ENCODE peak calls at places on chromosomes 12 and 14, in seven cellular contexts. J is GM12878; T is lower lobe of right lung; X is PC-9; I is Caco-2; O is CD4-positive, alpha-beta memory T cell; P is heart right ventricle. D is an unnamed sample.

GRCh38 chr14:79698218-79698617 is 513.1 kb downstream of the DIO2 start:
- DNase-seq in J (no peak), T (no peak), X (no peak), I (no peak), O (no peak), P (no peak), D (no peak)

GRCh38 chr14:95533822-95534221 is 1.0 kb upstream of the GLRX5 start:
- DNase-seq in J (no peak), T (no peak), X (no peak), I (no peak), O (no peak), P (no peak), D (peak; percentile 66)

GRCh38 chr12:127582074-127582473 is 684.9 kb upstream of the TMEM132C start:
- DNase-seq in J (no peak), T (no peak), X (no peak), I (no peak), O (no peak), P (no peak), D (no peak)

GRCh38 chr12:110117948-110118685 is 6.0 kb upstream of the IFT81 start:
- DNase-seq in J (no peak), T (no peak), X (no peak), I (peak; percentile 59), O (no peak), P (no peak), D (no peak)

GRCh38 chr12:108850854-108851573 is 6.4 kb downstream of the SSH1 start:
- DNase-seq in J (peak; percentile 79), T (peak; percentile 68), X (no peak), I (no peak), O (no peak), P (peak; percentile 62), D (peak; percentile 59)

GRCh38 chr14:92753250-92753649 is 4.8 kb upstream of the LGMN start:
- DNase-seq in J (no peak), T (no peak), X (no peak), I (no peak), O (no peak), P (no peak), D (no peak)

GRCh38 chr14:78007160-78007559 is 163.0 kb upstream of the NRXN3 start:
- DNase-seq in J (no peak), T (no peak), X (no peak), I (no peak), O (no peak), P (no peak), D (no peak)

GRCh38 chr12:20280515-20280914 is 87.8 kb upstream of the PDE3A start:
- DNase-seq in J (no peak), T (no peak), X (no peak), I (no peak), O (no peak), P (no peak), D (no peak)

GRCh38 chr14:73610692-73611091 is 1.6 kb upstream of the ACOT6 start:
- DNase-seq in J (no peak), T (no peak), X (peak; percentile 57), I (no peak), O (no peak), P (no peak), D (no peak)

GRCh38 chr12:26963413-26963812 is 25.1 kb downstream of the FGFR1OP2 start:
- DNase-seq in J (no peak), T (no peak), X (no peak), I (no peak), O (no peak), P (no peak), D (no peak)

GRCh38 chr12:65827827-65828231 is 3.5 kb downstream of the HMGA2 start:
- DNase-seq in J (no peak), T (no peak), X (no peak), I (no peak), O (no peak), P (no peak), D (no peak)

GRCh38 chr12:57173089-57173488 is 25.7 kb upstream of the LRP1-AS start:
- DNase-seq in J (no peak), T (no peak), X (no peak), I (peak; percentile 54), O (no peak), P (no peak), D (no peak)

GRCh38 chr12:55682087-55682796 is 25.5 kb downstream of the ITGA7 start:
- DNase-seq in J (no peak), T (no peak), X (no peak), I (no peak), O (no peak), P (no peak), D (no peak)

GRCh38 chr12:57242691-57243454 is 8.1 kb downstream of the STAC3 start:
- DNase-seq in J (no peak), T (no peak), X (peak; percentile 71), I (peak; percentile 84), O (peak; percentile 57), P (peak; percentile 66), D (peak; percentile 56)

GRCh38 chr12:82745062-82745461 is 58.4 kb downstream of the TMTC2 start:
- DNase-seq in J (no peak), T (no peak), X (no peak), I (no peak), O (no peak), P (no peak), D (no peak)

GRCh38 chr14:64423987-64424386 is 35.8 kb downstream of the MTHFD1 start:
- DNase-seq in J (no peak), T (no peak), X (no peak), I (no peak), O (no peak), P (no peak), D (no peak)

GRCh38 chr12:25824729-25825128 is 133.8 kb upstream of the RASSF8 start:
- DNase-seq in J (no peak), T (no peak), X (no peak), I (no peak), O (no peak), P (no peak), D (no peak)

GRCh38 chr12:52523825-52524224 is 3.6 kb upstream of the KRT5 start:
- DNase-seq in J (no peak), T (no peak), X (peak; percentile 78), I (no peak), O (no peak), P (no peak), D (no peak)

GRCh38 chr14:64572721-64573508 is 23.2 kb downstream of the PPP1R36 start:
- DNase-seq in J (no peak), T (no peak), X (no peak), I (no peak), O (no peak), P (no peak), D (no peak)

GRCh38 chr12:96861656-96862055 is 45.4 kb upstream of the NEDD1 start:
- DNase-seq in J (no peak), T (no peak), X (no peak), I (no peak), O (no peak), P (no peak), D (no peak)

GRCh38 chr14:32450919-32451675 is 122.0 kb downstream of the AKAP6 start:
- DNase-seq in J (no peak), T (no peak), X (no peak), I (no peak), O (no peak), P (no peak), D (no peak)

GRCh38 chr12:59742831-59743230 is 147.0 kb downstream of the SLC16A7 start:
- DNase-seq in J (no peak), T (no peak), X (no peak), I (no peak), O (no peak), P (no peak), D (no peak)

GRCh38 chr14:52641745-52642144 is 53.6 kb downstream of the ERO1A start:
- DNase-seq in J (no peak), T (no peak), X (no peak), I (no peak), O (no peak), P (no peak), D (no peak)
- H3K36me3 ChIP-seq in J (peaks cover 4% of the 10 kb centered on the region), T (peaks cover 57% of the 10 kb centered on the region), X (peaks cover 12% of the 10 kb centered on the region), I (peaks cover 3% of the 10 kb centered on the region), O (peaks cover 7% of the 10 kb centered on the region), P (peaks cover 72% of the 10 kb centered on the region), D (peaks cover 59% of the 10 kb centered on the region)

DNA sequence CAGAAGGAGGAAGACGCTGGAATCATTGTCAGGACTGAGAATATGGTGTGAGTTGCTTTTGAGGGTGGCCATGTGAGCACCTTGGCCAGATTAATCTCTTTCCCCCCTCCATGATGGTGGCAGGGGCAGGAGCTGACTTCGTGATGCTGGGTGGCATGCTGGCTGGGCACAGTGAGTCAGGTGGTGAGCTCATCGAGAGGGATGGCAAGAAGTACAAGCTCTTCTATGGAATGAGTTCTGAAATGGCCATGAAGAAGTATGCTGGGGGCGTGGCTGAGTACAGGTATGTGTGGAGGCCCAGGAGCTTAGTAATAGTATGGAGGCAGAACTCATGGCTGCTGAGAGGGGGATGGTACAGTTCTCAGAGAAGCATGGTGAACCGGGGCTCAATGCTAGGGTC is 4.3 kb downstream of the TINF2 start:
- DNase-seq in J (no peak), T (no peak), X (no peak), I (no peak), O (no peak), P (no peak), D (no peak)
- H3K36me3 ChIP-seq in J (peaks cover 11% of the 10 kb centered on the region), T (peaks cover 74% of the 10 kb centered on the region), X (no peaks in the 10 kb centered on the region), I (peaks cover 5% of the 10 kb centered on the region), O (peaks cover 68% of the 10 kb centered on the region), P (peaks cover 75% of the 10 kb centered on the region), D (peaks cover 27% of the 10 kb centered on the region)

DNA sequence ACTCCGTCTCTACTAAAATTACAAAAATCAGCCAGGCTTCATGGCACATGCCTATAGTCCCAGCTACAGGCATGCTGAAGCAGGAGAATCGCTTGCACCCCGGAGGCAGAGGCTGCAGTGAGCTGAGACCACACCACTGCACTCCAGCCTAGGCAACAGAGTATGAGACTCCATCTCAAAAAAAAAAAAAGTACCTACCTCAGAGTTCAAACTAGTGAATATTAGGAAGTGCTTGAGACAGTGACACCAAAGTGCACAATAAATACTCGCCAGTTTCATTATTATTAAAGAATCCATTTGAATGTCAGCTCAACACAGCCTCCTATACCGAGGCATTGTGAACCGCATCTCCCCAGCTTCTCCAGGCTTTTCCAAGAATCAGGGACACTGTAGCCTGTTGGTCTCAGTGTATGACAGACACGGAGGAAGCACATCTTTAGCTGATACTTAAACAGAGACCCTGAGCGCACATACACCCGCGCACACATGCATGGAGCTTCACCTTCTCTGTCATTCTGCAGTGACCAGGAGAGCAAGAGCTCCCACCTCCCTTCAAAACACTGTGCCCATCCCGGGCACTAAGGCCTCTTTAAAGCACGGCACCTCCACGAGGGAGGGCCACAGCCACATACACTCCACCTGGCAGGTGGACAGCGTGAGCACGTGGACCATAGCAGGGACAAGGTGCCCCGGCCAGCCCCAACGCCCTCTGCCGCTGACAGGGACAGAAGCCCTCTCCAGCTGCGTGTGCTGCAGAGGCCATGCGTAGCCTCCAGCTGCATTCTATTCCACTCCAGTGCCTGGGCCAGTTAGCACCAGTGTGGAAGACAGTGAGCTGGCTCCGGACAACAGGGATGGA is 5.2 kb downstream of the GAPDH start:
- DNase-seq in J (no peak), T (no peak), X (peak; percentile 43), I (no peak), O (no peak), P (peak; percentile 34), D (no peak)
- H3K36me3 ChIP-seq in J (peaks cover 24% of the 10 kb centered on the region), T (peaks cover 68% of the 10 kb centered on the region), X (peaks cover 35% of the 10 kb centered on the region), I (peaks cover 16% of the 10 kb centered on the region), O (peaks cover 25% of the 10 kb centered on the region), P (peaks cover 84% of the 10 kb centered on the region), D (peaks cover 67% of the 10 kb centered on the region)

DNA sequence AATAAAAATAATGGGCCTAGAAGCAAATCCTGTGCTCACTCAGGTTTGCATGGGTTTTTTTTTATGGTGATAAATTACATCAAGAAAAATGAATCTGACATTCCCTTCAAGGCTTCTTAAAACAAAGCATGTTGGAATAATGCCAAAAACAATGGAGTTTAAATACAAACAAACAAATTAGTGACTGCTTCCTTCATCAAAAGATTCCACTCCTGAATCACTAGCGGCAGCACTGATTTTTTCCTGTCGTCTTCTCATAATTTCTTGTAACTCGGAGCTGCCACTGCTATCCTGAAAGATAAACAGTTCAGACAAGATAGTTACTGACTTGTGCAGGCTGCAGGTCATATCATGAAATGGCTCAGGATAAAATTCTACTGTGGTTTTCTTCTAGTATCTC is 168.0 kb downstream of the EPS8 start:
- DNase-seq in J (no peak), T (no peak), X (no peak), I (no peak), O (no peak), P (no peak), D (no peak)
- H3K36me3 ChIP-seq in J (no peaks in the 10 kb centered on the region), T (peaks cover 24% of the 10 kb centered on the region), X (peaks cover 28% of the 10 kb centered on the region), I (no peaks in the 10 kb centered on the region), O (no peaks in the 10 kb centered on the region), P (peaks cover 66% of the 10 kb centered on the region), D (peaks cover 36% of the 10 kb centered on the region)